ENCODE peak calls at places on chromosomes 16 and 17, in six cellular contexts. V is hepatocyte, W is HCT116, M is neural progenitor cell, B is GM23338, K is SK-N-SH. Y is an unnamed sample.

GRCh38 chr17:5344914-5345313 is 62.8 kb downstream of the RABEP1 start:
- DNase-seq in V (no peak), W (no peak), M (no peak), B (no peak), K (no peak), Y (no peak)

GRCh38 chr16:6682142-6682811 is 650.4 kb upstream of the RBFOX1 start:
- DNase-seq in V (peak), W (no peak), M (peak), B (peak), K (peak), Y (peak)

GRCh38 chr16:17177242-17177967 is 293.4 kb downstream of the XYLT1 start:
- DNase-seq in V (peak), W (no peak), M (no peak), B (no peak), K (no peak), Y (peak)

GRCh38 chr16:21116148-21116693 is 34.4 kb downstream of the DNAH3 start:
- DNase-seq in V (no peak), W (no peak), M (no peak), B (peak), K (no peak), Y (peak)

GRCh38 chr16:25018972-25019617 is 3.9 kb upstream of the ARHGAP17 start:
- DNase-seq in V (no peak), W (no peak), M (no peak), B (no peak), K (no peak), Y (no peak)

GRCh38 chr16:17380613-17381012 is 90.1 kb downstream of the XYLT1 start:
- DNase-seq in V (no peak), W (no peak), M (no peak), B (no peak), K (no peak), Y (peak)

GRCh38 chr17:19304209-19304608 is 58.3 kb downstream of the B9D1 start:
- DNase-seq in V (peak), W (no peak), M (no peak), B (no peak), K (no peak), Y (peak)

GRCh38 chr17:41511130-41511529 is 5.7 kb upstream of the KRT13 start:
- DNase-seq in V (peak), W (no peak), M (peak), B (no peak), K (no peak), Y (no peak)

GRCh38 chr16:87874639-87875472 is 5.5 kb upstream of the SLC7A5 start:
- DNase-seq in V (no peak), W (no peak), M (no peak), B (peak), K (no peak), Y (no peak)

GRCh38 chr16:85522842-85523601 is 90.1 kb upstream of the GSE1 start:
- DNase-seq in V (no peak), W (no peak), M (no peak), B (no peak), K (no peak), Y (peak)

GRCh38 chr16:85525464-85526117 is 87.5 kb upstream of the GSE1 start:
- DNase-seq in V (no peak), W (no peak), M (no peak), B (no peak), K (no peak), Y (no peak)

GRCh38 chr16:85523602-85524364 is 89.3 kb upstream of the GSE1 start:
- DNase-seq in V (peak), W (no peak), M (peak), B (peak), K (peak), Y (no peak)

GRCh38 chr16:85524630-85525463 is 88.3 kb upstream of the GSE1 start:
- DNase-seq in V (peak), W (no peak), M (peak), B (no peak), K (peak), Y (no peak)

DNA sequence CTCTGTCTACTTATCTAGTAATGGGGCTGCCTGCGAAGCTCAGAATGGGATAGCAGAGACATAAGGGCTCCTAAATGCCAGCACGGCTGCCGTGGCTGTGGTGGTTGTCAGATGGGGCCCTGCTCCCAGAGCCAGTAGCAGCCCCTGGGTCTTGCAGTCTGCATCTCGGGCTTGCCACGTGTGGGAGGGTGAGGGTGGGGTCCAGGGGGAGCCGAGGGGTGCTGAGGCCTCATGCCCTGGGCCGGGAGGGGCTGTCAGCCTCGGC is 88.8 kb upstream of the GSE1 start:
- DNase-seq in V (no peak), W (no peak), M (no peak), B (no peak), K (no peak), Y (no peak)
- TF ChIP-seq EZH2phosphoT487 in V (no peak), W (no peak), M (no peak), B (no peak), K (no peak), Y (no peak)

GRCh38 chr17:65228734-65229390 is 91.7 kb downstream of the RGS9 start:
- DNase-seq in V (peak), W (peak), M (no peak), B (no peak), K (peak), Y (peak)

GRCh38 chr17:65230040-65230439 is 92.9 kb downstream of the RGS9 start:
- DNase-seq in V (no peak), W (no peak), M (no peak), B (no peak), K (no peak), Y (no peak)

GRCh38 chr17:65229596-65229995 is 92.4 kb downstream of the RGS9 start:
- DNase-seq in V (no peak), W (no peak), M (no peak), B (no peak), K (no peak), Y (no peak)

GRCh38 chr17:65231086-65231485 is 93.9 kb downstream of the RGS9 start:
- DNase-seq in V (no peak), W (peak), M (no peak), B (peak), K (no peak), Y (no peak)

DNA sequence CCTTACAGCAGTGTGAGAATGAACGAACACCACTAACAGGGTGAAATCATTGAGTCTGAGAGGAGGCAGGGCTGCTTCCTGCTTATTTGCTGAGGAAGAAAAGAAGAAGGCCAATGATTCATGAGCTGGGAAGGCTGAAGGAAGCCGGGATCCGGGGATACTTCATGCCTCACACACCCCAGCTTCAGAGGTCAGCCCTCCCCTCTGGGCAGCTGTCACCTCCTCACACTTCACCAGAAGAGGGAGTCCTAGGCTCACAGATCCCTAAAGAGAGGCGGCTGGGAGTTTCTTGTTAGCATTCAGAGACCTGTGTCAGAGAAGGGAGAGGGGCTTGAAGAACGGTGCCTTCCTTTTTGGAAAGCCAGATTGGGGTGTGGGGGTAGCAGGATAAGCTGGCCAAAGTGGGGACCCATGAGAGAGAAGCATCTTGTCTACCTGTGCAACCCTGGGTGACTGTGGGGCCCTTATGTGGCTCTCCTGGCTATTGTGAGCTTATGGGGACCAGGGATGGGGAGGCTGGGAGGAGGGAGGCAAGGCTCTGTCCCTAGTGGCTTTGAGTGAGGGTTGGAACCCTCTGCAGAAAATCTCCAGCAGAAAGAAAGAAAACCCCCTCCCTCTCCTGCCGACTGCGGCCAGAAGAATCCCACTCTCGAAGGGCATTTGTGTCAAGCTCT is 94.6 kb downstream of the RGS9 start:
- DNase-seq in V (peak), W (peak), M (peak), B (peak), K (peak), Y (peak)
- H3K4me3 ChIP-seq in V (no peak), W (no peak), M (no peak), B (no peak), K (no peak), Y (no peak)

GRCh38 chr17:8557176-8557806 is 73.2 kb downstream of the MYH10 start:
- DNase-seq in V (no peak), W (no peak), M (no peak), B (no peak), K (no peak), Y (no peak)

GRCh38 chr17:8556074-8556473 is 74.5 kb downstream of the MYH10 start:
- DNase-seq in V (peak), W (peak), M (no peak), B (no peak), K (no peak), Y (peak)

GRCh38 chr17:8555062-8555461 is 75.5 kb downstream of the MYH10 start:
- DNase-seq in V (no peak), W (no peak), M (no peak), B (no peak), K (no peak), Y (peak)

GRCh38 chr17:8552582-8553320 is 77.8 kb downstream of the MYH10 start:
- DNase-seq in V (no peak), W (no peak), M (no peak), B (no peak), K (no peak), Y (peak)
- TF ChIP-seq EZH2phosphoT487 in V (no peak), W (no peak), M (no peak), B (no peak), K (no peak), Y (no peak)

GRCh38 chr17:48569676-48570324 is 8.3 kb downstream of the HOXB4 start:
- DNase-seq in V (no peak), W (no peak), M (no peak), B (no peak), K (no peak), Y (no peak)

GRCh38 chr17:48571024-48571818 is 6.9 kb downstream of the HOXB4 start:
- DNase-seq in V (no peak), W (no peak), M (no peak), B (no peak), K (no peak), Y (peak)

GRCh38 chr17:48571826-48572417 is 6.2 kb downstream of the HOXB4 start:
- DNase-seq in V (no peak), W (no peak), M (no peak), B (no peak), K (no peak), Y (no peak)

GRCh38 chr17:48568499-48569259 is 9.5 kb downstream of the HOXB4 start:
- DNase-seq in V (no peak), W (no peak), M (no peak), B (no peak), K (no peak), Y (no peak)

GRCh38 chr17:48570325-48571023 is 7.7 kb downstream of the HOXB4 start:
- DNase-seq in V (no peak), W (no peak), M (no peak), B (no peak), K (no peak), Y (peak)
- H3K4me3 ChIP-seq in V (no peak), W (no peak), M (no peak), B (no peak), K (no peak), Y (peak)

GRCh38 chr16:52912565-52913173 is 140.0 kb downstream of the CHD9NB start:
- DNase-seq in V (peak), W (peak), M (peak), B (peak), K (peak), Y (peak)
- TF ChIP-seq EZH2phosphoT487 in V (no peak), W (no peak), M (no peak), B (no peak), K (no peak), Y (no peak)

DNA sequence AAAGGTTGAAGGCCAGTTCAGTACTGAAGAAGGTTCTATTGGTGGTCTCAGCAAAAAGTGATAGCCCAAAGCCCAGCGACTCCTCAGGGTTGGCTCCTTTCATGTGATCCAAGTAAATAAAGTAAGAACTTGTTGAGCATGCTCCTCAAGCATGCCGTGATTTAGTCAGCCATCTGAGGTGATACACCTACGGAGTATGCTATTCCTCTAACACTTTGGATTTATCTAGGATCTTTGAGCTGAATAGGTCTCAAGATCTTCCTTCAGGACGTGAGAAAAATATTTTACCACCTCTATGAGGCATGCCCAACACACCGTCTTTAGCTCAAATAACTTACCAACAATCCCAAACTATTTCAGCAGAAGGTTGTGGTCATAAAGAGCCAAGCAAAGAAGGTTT is 153.3 kb upstream of the CORO6 start:
- DNase-seq in V (no peak), W (no peak), M (no peak), B (no peak), K (no peak), Y (no peak)
- H3K4me3 ChIP-seq in V (no peak), W (no peak), M (no peak), B (no peak), K (no peak), Y (no peak)

GRCh38 chr16:57612494-57612893 is 15.9 kb upstream of the ADGRG1 start:
- DNase-seq in V (no peak), W (no peak), M (no peak), B (no peak), K (peak), Y (no peak)

GRCh38 chr16:57609541-57610401 is 18.7 kb upstream of the ADGRG1 start:
- DNase-seq in V (no peak), W (no peak), M (no peak), B (no peak), K (peak), Y (no peak)

GRCh38 chr16:57610611-57611010 is 17.8 kb upstream of the ADGRG1 start:
- DNase-seq in V (no peak), W (no peak), M (no peak), B (no peak), K (no peak), Y (no peak)

GRCh38 chr16:57613514-57613913 is 14.9 kb upstream of the ADGRG1 start:
- DNase-seq in V (no peak), W (no peak), M (no peak), B (no peak), K (no peak), Y (no peak)

DNA sequence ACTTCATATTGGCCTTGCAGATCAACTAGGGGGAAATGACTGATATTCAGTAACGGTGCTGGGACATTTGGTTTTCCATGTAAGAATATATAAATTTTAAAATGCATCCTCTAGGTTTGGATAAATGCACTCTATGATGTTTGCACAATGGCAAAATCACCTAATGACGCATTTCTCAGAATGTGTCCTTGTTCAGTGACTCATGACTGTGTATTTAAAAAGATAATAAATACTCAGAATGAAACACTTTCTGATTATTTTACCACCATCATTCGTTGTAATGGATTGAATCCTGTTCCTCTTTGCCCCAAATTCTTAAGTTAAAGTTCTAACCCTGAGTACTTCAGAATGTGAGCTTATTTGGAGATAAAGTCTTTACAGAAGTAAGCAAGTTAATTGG is 17.2 kb upstream of the ADGRG1 start:
- DNase-seq in V (peak), W (no peak), M (no peak), B (no peak), K (no peak), Y (peak)
- TF ChIP-seq EZH2phosphoT487 in V (no peak), W (no peak), M (no peak), B (no peak), K (no peak), Y (no peak)

GRCh38 chr17:45162022-45162687 is 480 bp downstream of the HEXIM2 start:
- DNase-seq in V (no peak), W (no peak), M (no peak), B (no peak), K (no peak), Y (peak)
- H3K4me3 ChIP-seq in V (no peak), W (peak), M (peak), B (peak), K (peak), Y (peak)